ENCODE peak calls at places on chromosomes 12 and 14, in five cellular contexts. T, D, L, H and G are unnamed samples.

GRCh38 chr12:57456145-57456700 is 1.1 kb downstream of the INHBE start:
- DNase-seq in L (peak), H (peak), D (peak), T (no peak), G (peak)

GRCh38 chr12:46831335-46832083 is 5.7 kb upstream of the SLC38A4 start:
- DNase-seq in T (no peak), H (no peak), L (peak), D (no peak), G (no peak)

GRCh38 chr14:97723834-97724770 is 926.9 kb downstream of the VRK1 start:
- DNase-seq in H (no peak), D (no peak), T (no peak), L (no peak), G (peak)

GRCh38 chr12:68074294-68075027 is 85.1 kb downstream of the IFNG start:
- DNase-seq in D (no peak), T (no peak), L (no peak), H (no peak), G (no peak)

GRCh38 chr12:90124289-90124688 is 415.7 kb upstream of the ATP2B1 start:
- DNase-seq in H (peak), L (no peak), T (no peak), D (no peak), G (no peak)

GRCh38 chr14:69543341-69544249 is 31.1 kb downstream of the CCDC177 start:
- DNase-seq in T (no peak), L (peak), D (no peak), H (peak), G (peak)

GRCh38 chr12:109160433-109160832 is 44.0 kb downstream of the ACACB start:
- DNase-seq in H (no peak), T (no peak), D (no peak), L (no peak), G (no peak)

GRCh38 chr14:51981218-51981854 is 8.0 kb upstream of the RTRAF start:
- DNase-seq in H (no peak), T (no peak), D (no peak), L (no peak), G (no peak)

GRCh38 chr14:59507063-59507751 is 22.9 kb downstream of the JKAMP start:
- DNase-seq in H (peak), T (peak), L (peak), D (peak), G (peak)

GRCh38 chr12:116534341-116535121 is 24.6 kb upstream of the MAP1LC3B2 start:
- DNase-seq in D (no peak), L (peak), T (no peak), H (no peak), G (no peak)

GRCh38 chr12:131067993-131068942 is 114.6 kb downstream of the ADGRD1 start:
- DNase-seq in H (no peak), D (no peak), T (no peak), L (no peak), G (no peak)

GRCh38 chr14:50062438-50063039 is 53.8 kb downstream of the VCPKMT start:
- DNase-seq in L (peak), T (peak), D (no peak), H (peak), G (peak)

GRCh38 chr14:30559638-30560071 is 697 bp downstream of the G2E3 start:
- DNase-seq in H (peak), T (peak), D (peak), L (peak), G (peak)

GRCh38 chr12:101906226-101906625 is 28.8 kb downstream of the DRAM1 start:
- DNase-seq in L (no peak), D (no peak), T (no peak), H (no peak), G (no peak)

DNA sequence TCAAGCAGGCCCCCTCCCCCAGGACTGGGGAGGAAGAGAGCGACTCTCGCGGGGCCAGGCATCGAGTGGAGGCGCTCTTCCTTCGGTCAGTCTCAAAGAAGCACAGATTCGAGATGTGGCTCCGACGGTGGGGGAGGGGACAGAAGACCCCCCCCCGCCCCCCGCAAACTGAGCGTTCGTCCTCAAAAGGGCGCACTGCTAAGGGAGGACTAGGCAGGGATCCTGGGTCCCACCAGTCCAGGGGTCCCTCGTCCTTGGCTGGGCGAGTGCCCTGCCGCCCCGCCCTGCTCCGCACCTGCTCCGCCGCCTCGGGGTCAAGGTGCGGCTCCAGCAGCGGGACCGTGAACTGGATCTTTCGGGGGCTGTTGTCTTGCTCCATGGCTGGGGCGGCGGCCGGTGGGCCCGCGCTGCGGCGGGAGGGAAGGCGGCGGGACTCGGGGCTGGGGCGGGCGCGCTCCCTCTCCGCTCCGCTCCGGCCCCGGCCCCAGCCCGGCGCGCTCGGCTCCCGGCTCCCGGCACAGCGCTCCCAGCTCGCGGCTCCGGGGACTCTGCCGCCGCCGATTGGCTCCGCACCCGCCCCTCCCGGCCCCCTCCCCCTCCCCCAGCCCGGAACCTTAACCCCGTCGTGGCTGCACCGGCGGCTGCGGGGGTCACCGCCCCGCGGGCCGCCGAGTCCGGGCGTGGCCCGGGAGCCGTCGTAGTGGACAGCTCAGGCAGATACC is at the start of gene PPP1R1A:
- DNase-seq in L (no peak), D (no peak), H (no peak), T (no peak), G (no peak)
- TF ChIP-seq EZH2 in L (no peak), D (no peak), H (peak), T (no peak), G (no peak)

DNA sequence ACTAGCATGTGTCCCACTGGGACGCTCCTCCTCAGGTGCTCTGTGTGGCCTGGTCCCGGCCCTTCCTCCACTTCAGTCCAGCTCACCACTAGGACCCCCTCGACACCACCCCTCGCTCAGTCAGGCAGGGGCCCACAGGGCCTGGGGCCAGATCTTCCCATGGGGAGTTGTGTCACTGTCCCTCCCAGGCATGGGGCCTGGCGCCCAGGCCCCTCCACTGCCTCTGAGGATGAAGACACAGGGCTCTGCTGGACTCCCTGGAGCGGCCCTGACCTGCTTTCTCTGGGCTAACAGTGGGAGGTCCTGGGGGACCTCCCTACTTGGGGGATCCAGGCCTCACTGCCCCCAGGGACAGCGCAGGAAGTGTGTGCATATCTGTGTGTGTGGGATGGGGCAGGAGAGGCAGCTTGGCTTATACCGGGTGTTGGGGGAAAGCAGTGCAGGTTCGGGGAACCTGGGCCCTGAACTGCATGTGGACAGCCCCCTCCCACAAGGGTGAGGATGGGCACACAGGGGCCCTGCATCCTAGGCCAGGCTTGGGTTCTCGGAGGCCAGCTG is 43.8 kb downstream of the KRT80 start:
- DNase-seq in L (no peak), T (no peak), H (no peak), D (no peak), G (no peak)
- H3K9ac ChIP-seq in L (peak), T (peak), H (peak), D (no peak), G (no peak)

GRCh38 chr12:54012631-54013398 is 4.0 kb downstream of the HOXC8 start:
- DNase-seq in L (no peak), T (peak), H (no peak), D (no peak), G (no peak)

GRCh38 chr12:54015210-54015931 is 6.6 kb downstream of the HOXC8 start:
- DNase-seq in H (no peak), T (no peak), L (no peak), D (no peak), G (no peak)

GRCh38 chr12:54016478-54016964 is 7.7 kb downstream of the HOXC8 start:
- DNase-seq in T (no peak), H (peak), L (no peak), D (no peak), G (no peak)

GRCh38 chr12:54016051-54016450 is 7.3 kb downstream of the HOXC8 start:
- DNase-seq in L (no peak), D (no peak), T (no peak), H (no peak), G (no peak)

GRCh38 chr12:54014315-54015209 is 5.8 kb downstream of the HOXC8 start:
- DNase-seq in D (no peak), T (no peak), L (no peak), H (no peak), G (no peak)
- TF ChIP-seq EZH2 in D (no peak), T (no peak), L (peak), H (no peak), G (no peak)

GRCh38 chr14:23631234-23631633 is 4.9 kb upstream of the DHRS2 start:
- DNase-seq in L (no peak), D (no peak), H (no peak), T (no peak), G (no peak)
- H3K9ac ChIP-seq in L (no peak), D (no peak), H (no peak), T (no peak), G (no peak)

DNA sequence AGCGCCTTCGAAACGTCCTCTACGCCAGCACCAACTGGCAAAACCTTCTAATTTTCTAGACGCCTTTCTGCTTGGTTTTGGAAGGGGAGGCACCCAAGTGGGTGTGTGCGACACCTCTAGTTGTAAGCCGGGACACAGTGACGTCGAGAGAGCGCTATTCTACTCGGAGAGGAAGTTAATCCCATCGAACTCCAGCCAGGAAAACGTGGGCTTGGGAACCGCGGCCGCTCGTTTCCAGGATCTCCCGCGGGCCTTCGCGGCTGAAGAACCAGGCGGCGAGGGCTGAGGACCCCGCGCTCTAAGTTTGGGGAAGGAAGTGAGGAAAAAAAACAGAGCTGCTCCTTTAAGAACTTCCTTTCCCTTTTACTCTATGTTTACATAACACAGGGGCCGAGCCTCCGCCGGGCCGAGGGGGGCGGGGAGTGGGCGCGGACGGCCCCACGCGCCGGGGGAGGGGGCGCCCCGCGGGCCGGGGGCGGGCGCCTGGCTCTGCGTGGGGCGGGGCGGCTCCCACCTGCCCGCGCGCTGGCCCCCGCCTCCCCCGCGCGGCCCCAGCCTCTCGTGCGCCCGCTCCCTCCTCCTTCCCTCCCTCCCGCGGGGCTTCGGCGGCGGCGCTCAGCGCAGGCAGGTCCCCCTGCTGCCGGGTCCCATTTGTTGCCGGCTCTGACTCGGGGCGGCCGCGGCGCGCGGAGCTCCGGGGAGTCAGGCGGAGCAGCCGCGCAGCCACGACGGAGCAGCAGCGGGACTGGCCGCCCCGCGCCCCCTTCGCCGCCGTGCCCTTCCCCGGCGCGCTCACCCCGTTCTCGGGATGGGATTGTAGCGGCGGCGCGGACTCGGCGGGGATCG is at the start of gene PELI2:
- DNase-seq in T (peak), H (no peak), L (peak), D (peak), G (peak)
- TF ChIP-seq EZH2 in T (no peak), H (peak), L (no peak), D (no peak), G (no peak)

DNA sequence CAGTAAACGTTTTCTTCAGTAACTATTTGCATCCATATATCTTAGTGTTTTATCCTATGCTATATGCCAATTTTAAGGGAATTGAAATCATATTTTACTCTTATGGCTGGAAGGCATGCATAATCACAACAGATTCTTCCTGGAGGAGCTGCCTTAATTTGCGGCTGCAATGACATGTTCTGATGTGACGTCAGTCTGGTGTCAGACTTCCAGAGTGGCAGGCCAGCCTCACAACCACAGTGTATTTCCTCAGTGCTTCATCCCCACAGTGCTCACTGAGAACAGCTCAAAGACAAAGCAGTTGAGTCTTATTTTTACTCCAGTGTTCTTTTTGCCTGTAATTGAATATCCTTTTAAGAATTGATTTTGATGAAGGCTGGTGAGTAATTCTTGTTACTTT is 107.1 kb downstream of the PLEKHA5 start:
- DNase-seq in D (no peak), L (peak), T (no peak), H (peak), G (no peak)
- H3K9ac ChIP-seq in D (no peak), L (no peak), T (no peak), H (no peak), G (no peak)

GRCh38 chr12:53966385-53967133 is 6.4 kb upstream of the HOXC11 start:
- DNase-seq in H (no peak), L (no peak), D (no peak), T (no peak), G (no peak)
- TF ChIP-seq EZH2 in H (no peak), L (peak), D (no peak), T (no peak), G (no peak)

GRCh38 chr12:107152331-107152730 is 59.0 kb upstream of the CRY1 start:
- DNase-seq in D (no peak), L (peak), H (no peak), T (no peak), G (no peak)
- H3K9ac ChIP-seq in D (no peak), L (no peak), H (no peak), T (no peak), G (no peak)

GRCh38 chr14:25049559-25050493 is at the start of gene STXBP6:
- DNase-seq in T (no peak), D (peak), H (peak), L (peak), G (no peak)
- TF ChIP-seq EZH2 in T (no peak), D (no peak), H (no peak), L (no peak), G (no peak)

DNA sequence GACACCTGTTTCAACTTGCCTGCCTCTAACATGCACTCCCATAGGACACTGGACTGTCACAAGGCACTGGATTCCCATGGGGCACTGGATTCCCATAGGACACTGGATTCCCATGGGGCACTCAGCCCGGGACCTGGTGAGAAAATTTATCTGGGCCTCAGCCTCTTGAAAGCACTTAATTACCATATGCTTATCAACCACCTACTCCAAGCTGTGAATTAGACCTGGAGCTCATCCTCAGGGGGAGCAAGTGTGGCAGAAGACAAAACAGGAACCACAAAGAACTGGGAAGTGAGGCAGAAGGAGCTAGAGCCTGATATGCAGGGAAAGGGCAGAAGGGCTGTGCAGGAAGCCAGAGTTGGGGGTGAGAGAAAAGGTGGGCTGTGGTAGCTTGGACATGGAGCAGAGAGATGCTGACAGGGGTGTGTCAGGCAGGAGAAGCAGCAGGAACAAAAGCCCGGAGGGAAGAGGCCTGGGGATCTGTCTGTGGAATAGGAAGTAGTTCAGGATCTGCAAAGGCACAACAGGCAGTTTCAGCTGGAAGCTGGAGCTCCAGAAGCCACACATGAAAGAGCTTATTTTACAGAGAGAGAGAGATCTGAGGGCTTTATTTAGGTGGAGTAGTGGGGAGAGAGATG is 3.1 kb downstream of the KRT82 start:
- DNase-seq in H (no peak), T (no peak), D (no peak), L (no peak), G (no peak)
- H3K9ac ChIP-seq in H (no peak), T (no peak), D (no peak), L (no peak), G (no peak)